ENCODE peak calls at places on chromosomes 5 and 9, in five cellular contexts. U, C, W, B and P are unnamed samples.

GRCh38 chr5:135075621-135076585 is 41.9 kb upstream of the PITX1 start:
- DNase-seq in U (no peak), C (peak; percentile 28), W (no peak), B (no peak), P (no peak)

GRCh38 chr5:120748474-120748873 is 284.4 kb downstream of the PRR16 start:
- DNase-seq in U (no peak), C (no peak), W (no peak), B (no peak), P (no peak)

GRCh38 chr5:41452506-41452905 is 57.9 kb downstream of the PLCXD3 start:
- DNase-seq in U (no peak), C (no peak), W (no peak), B (no peak), P (no peak)

GRCh38 chr9:123353984-123354591 is 1.9 kb upstream of the CRB2 start:
- DNase-seq in U (peak; percentile 30), C (no peak), W (peak; percentile 55), B (peak; percentile 50), P (peak; percentile 55)

GRCh38 chr9:78004478-78005229 is 27.0 kb downstream of the GNAQ start:
- DNase-seq in U (no peak), C (no peak), W (no peak), B (no peak), P (no peak)

GRCh38 chr9:18888241-18888794 is 144.7 kb downstream of the SAXO1 start:
- DNase-seq in U (no peak), C (no peak), W (no peak), B (no peak), P (no peak)

GRCh38 chr9:133768371-133768858 is 30.3 kb upstream of the SARDH start:
- DNase-seq in U (no peak), C (peak; percentile 26), W (no peak), B (no peak), P (no peak)

GRCh38 chr9:129357773-129358250 is 179.8 kb upstream of the IER5L start:
- DNase-seq in U (no peak), C (peak; percentile 71), W (no peak), B (no peak), P (no peak)

GRCh38 chr5:103587185-103587748 is 24.7 kb upstream of the NUDT12 start:
- DNase-seq in U (no peak), C (no peak), W (no peak), B (no peak), P (no peak)

GRCh38 chr9:134618163-134618822 is 23.3 kb upstream of the COL5A1 start:
- DNase-seq in U (no peak), C (peak; percentile 69), W (no peak), B (no peak), P (no peak)

GRCh38 chr5:81850494-81850893 is 99.6 kb upstream of the SSBP2 start:
- DNase-seq in U (no peak), C (no peak), W (no peak), B (no peak), P (no peak)

DNA sequence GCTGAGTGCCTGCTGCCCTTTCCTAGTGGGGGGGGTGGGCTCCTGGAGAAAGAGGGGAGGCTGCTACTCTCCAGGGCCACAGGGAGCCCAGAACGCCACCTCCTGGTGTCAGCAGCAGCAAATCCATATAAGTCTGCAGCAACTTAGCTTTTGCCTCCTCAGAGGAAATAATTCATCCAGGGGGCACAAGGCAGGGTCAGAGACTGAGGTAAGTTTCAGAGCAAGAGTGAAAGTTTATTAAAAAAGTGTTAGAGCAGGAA is 4.0 kb upstream of the CLPTM1L start:
- DNase-seq in U (no peak), C (no peak), W (no peak), B (no peak), P (no peak)
- TF ChIP-seq CTCF in U (no peak), C (no peak), W (no peak), B (no peak), P (no peak)

GRCh38 chr9:127549218-127549617 is 62.9 kb upstream of the STXBP1 start:
- DNase-seq in U (no peak), C (peak; percentile 56), W (no peak), B (no peak), P (no peak)
- H3K27ac ChIP-seq in U (no peak overlapping the region), C (no peak overlapping the region), W (no peak overlapping the region), B (no peak overlapping the region), P (no peak overlapping the region)

GRCh38 chr5:172141949-172142319 is 46.1 kb downstream of the STK10 start:
- DNase-seq in U (no peak), C (no peak), W (no peak), B (no peak), P (no peak)

GRCh38 chr5:172142709-172143215 is 45.3 kb downstream of the STK10 start:
- DNase-seq in U (no peak), C (no peak), W (no peak), B (no peak), P (no peak)

GRCh38 chr5:172143875-172144274 is 44.1 kb downstream of the STK10 start:
- DNase-seq in U (no peak), C (no peak), W (no peak), B (no peak), P (no peak)

GRCh38 chr5:172140120-172140519 is 47.9 kb downstream of the STK10 start:
- DNase-seq in U (no peak), C (no peak), W (no peak), B (no peak), P (no peak)

GRCh38 chr5:172140866-172141265 is 47.2 kb downstream of the STK10 start:
- DNase-seq in U (no peak), C (no peak), W (no peak), B (no peak), P (no peak)
- TF ChIP-seq CTCF in U (no peak), C (no peak), W (no peak), B (no peak), P (no peak)

DNA sequence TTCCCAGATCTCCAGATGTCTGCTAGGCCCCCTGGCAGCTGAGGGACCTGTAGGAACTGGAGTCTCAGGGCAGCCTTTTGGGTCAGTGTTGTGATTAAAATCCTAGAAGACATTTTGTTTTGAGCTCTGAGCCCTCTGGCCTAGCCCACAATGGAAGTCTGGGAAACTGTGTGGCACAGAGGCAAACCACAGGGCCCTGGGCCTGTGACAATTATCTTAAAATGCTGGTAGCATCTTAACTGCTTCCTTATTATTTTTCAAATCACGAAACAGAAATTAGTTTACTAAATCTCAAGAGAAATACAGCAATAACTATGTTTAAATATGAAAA is 125.5 kb downstream of the STARD4 start:
- DNase-seq in U (no peak), C (no peak), W (no peak), B (no peak), P (no peak)
- H3K27ac ChIP-seq in U (no peak overlapping the region), C (no peak overlapping the region), W (no peak overlapping the region), B (no peak overlapping the region), P (no peak overlapping the region)

DNA sequence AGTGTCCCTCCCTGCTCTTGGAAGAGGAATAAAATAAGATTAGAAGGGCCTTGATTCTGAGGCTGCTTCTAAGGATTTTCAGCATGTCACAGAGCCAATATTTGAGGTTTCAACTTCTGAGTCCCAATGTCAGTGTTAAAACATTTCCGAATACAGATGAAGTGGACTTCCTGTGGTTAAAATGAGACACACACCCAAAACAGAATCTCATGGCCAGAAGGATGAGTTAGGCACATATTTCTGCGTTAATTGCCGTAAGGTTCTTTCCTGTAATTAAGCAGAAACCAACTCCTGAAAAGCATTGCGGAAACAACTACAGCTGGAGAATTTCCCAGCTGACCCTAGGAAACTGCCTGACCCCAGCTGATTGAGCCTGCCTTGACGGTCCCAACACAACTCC is 10.4 kb upstream of the ZNF354B start:
- DNase-seq in U (no peak), C (no peak), W (no peak), B (no peak), P (no peak)
- TF ChIP-seq CTCF in U (no peak), C (no peak), W (no peak), B (no peak), P (no peak)

GRCh38 chr9:88925471-88925870 is 65.8 kb upstream of the S1PR3 start:
- DNase-seq in U (no peak), C (no peak), W (no peak), B (no peak), P (no peak)

GRCh38 chr9:88920645-88921044 is 70.6 kb upstream of the S1PR3 start:
- DNase-seq in U (no peak), C (no peak), W (no peak), B (no peak), P (no peak)

GRCh38 chr9:88917375-88917774 is 73.9 kb upstream of the S1PR3 start:
- DNase-seq in U (no peak), C (no peak), W (no peak), B (no peak), P (no peak)

GRCh38 chr9:88923653-88924284 is 67.5 kb upstream of the S1PR3 start:
- DNase-seq in U (no peak), C (no peak), W (no peak), B (no peak), P (peak; percentile 15)

DNA sequence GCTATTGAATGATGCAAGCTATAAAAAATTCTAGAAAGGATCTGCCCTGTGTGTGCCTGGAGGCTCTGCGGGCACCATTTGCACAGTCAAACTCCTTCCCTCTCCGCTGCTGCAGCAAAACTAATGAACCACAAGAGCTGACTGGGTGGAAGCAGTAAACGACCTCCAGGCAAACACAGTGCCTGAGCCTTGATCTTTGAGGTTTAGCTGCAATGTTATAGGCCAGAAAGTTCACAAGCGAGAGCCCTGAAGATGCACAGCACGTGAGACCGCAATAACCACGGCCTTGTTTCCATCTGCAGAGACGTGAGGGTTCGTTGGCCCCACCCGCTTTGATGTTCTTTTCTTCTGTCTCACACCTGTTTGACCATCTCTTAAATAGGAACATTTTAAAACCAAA is 69.2 kb upstream of the S1PR3 start:
- DNase-seq in U (peak; percentile 14), C (no peak), W (no peak), B (no peak), P (no peak)
- H3K27ac ChIP-seq in U (no peak overlapping the region), C (no peak overlapping the region), W (no peak overlapping the region), B (no peak overlapping the region), P (no peak overlapping the region)

GRCh38 chr9:16138561-16138960 is 585.7 kb downstream of the CCDC171 start:
- DNase-seq in U (no peak), C (no peak), W (no peak), B (no peak), P (no peak)

GRCh38 chr9:16134351-16134750 is 581.5 kb downstream of the CCDC171 start:
- DNase-seq in U (no peak), C (no peak), W (no peak), B (no peak), P (no peak)

GRCh38 chr9:16138961-16139441 is 586.2 kb downstream of the CCDC171 start:
- DNase-seq in U (no peak), C (peak; percentile 69), W (peak; percentile 72), B (peak; percentile 63), P (peak; percentile 69)

GRCh38 chr9:16135916-16136315 is 583.1 kb downstream of the CCDC171 start:
- DNase-seq in U (no peak), C (no peak), W (no peak), B (no peak), P (no peak)

GRCh38 chr9:16136961-16137360 is 584.1 kb downstream of the CCDC171 start:
- DNase-seq in U (no peak), C (no peak), W (peak; percentile 46), B (peak; percentile 72), P (peak; percentile 20)
- TF ChIP-seq CTCF in U (no peak), C (no peak), W (no peak), B (no peak), P (no peak)